ENCODE peak calls at places on chromosomes 12 and 14, in ten cellular contexts. Y is NCI-H1694, V is ELR, Z is AG20443, K is Karpas-422, P is brain microvascular endothelial cell, X is WTC11, Q is iris pigment epithelial cell, H is WERI-Rb-1, F is activated T-cell treated with anti-CD3 and anti-CD28 coated beads for 48 hours. W is an unnamed sample.

GRCh38 chr12:132379576-132379975 is 50.2 kb upstream of the GALNT9 start:
- DNase-seq in Z (no peak), F (no peak), X (no peak), Y (no peak), V (no peak), P (no peak), H (no peak), Q (no peak), K (no peak), W (no peak)

GRCh38 chr12:12681061-12681765 is 14.8 kb downstream of the GPR19 start:
- DNase-seq in V (no peak), Q (no peak), X (no peak), P (no peak), H (no peak), Z (no peak), F (no peak), Y (no peak), K (no peak), W (no peak)

GRCh38 chr12:52645120-52645761 is 6.8 kb downstream of the KRT2 start:
- DNase-seq in P (no peak), K (no peak), F (no peak), Q (no peak), V (no peak), Z (no peak), H (no peak), X (no peak), Y (no peak), W (no peak)

GRCh38 chr14:104687601-104688504 is 1.6 kb upstream of the INF2 start:
- DNase-seq in Y (no peak), P (no peak), F (no peak), H (no peak), V (peak; percentile 70), K (no peak), Z (peak; percentile 62), Q (peak; percentile 54), X (peak; percentile 64), W (no peak)

GRCh38 chr14:82387699-82388098 is 854.0 kb upstream of the SEL1L start:
- DNase-seq in Q (no peak), K (no peak), Y (no peak), Z (no peak), F (no peak), V (no peak), P (no peak), X (no peak), H (no peak), W (no peak)

GRCh38 chr14:34018564-34019244 is 67.8 kb upstream of the EGLN3 start:
- DNase-seq in Z (peak; percentile 21), X (no peak), P (no peak), Q (no peak), V (no peak), F (no peak), K (peak; percentile 73), Y (no peak), H (no peak), W (peak; percentile 19)

GRCh38 chr12:42477931-42478330 is 111.6 kb downstream of the PRICKLE1 start:
- DNase-seq in Y (no peak), K (no peak), P (no peak), H (no peak), Q (peak; percentile 50), F (no peak), V (no peak), X (no peak), Z (no peak), W (no peak)

GRCh38 chr14:104686624-104687517 is 2.5 kb upstream of the INF2 start:
- DNase-seq in H (no peak), Y (no peak), X (no peak), Z (no peak), K (no peak), Q (no peak), F (no peak), P (no peak), V (no peak), W (no peak)

GRCh38 chr14:93973607-93974006 is 2.8 kb downstream of the ASB2 start:
- DNase-seq in H (no peak), F (no peak), Q (no peak), V (no peak), P (no peak), X (no peak), K (no peak), Z (no peak), Y (no peak), W (no peak)

GRCh38 chr12:29743801-29744200 is 39.9 kb downstream of the TMTC1 start:
- DNase-seq in H (peak; percentile 55), Z (no peak), F (no peak), X (no peak), V (no peak), K (no peak), Q (peak; percentile 97), Y (peak; percentile 99), P (peak; percentile 93), W (no peak)

GRCh38 chr14:32075636-32076277 is 1.3 kb upstream of the ARHGAP5 start:
- DNase-seq in F (peak; percentile 34), Q (peak; percentile 27), X (peak; percentile 37), H (no peak), Z (peak; percentile 72), V (peak; percentile 34), P (peak; percentile 5), Y (no peak), K (no peak), W (no peak)

GRCh38 chr14:29643415-29644206 is 284.0 kb downstream of the PRKD1 start:
- DNase-seq in Q (peak; percentile 81), H (no peak), Y (no peak), Z (no peak), X (no peak), P (no peak), F (no peak), K (no peak), V (peak; percentile 5), W (no peak)

GRCh38 chr12:53795927-53796326 is 44.1 kb upstream of the CISTR start:
- DNase-seq in F (no peak), H (no peak), X (no peak), Z (no peak), K (no peak), Q (no peak), V (no peak), Y (no peak), P (no peak), W (no peak)

GRCh38 chr12:121789800-121790748 is 3.4 kb downstream of the RHOF start:
- DNase-seq in H (no peak), V (peak; percentile 63), K (peak; percentile 81), P (no peak), Z (no peak), F (peak; percentile 90), X (no peak), Q (peak; percentile 43), Y (no peak), W (peak; percentile 92)

W was measured in GM06990.